ENCODE peak calls at places on chromosomes 11 and 22, in ten cellular contexts. O, N, K, H, W, D, Y, B, V and I are unnamed samples.

GRCh38 chr11:103349595-103349994 is 240.4 kb downstream of the DYNC2H1 start:
- DNase-seq in V (no peak), N (no peak), B (no peak), H (no peak), K (no peak), Y (no peak), O (no peak), W (no peak), D (no peak), I (no peak)

GRCh38 chr22:22185844-22186499 is 58.6 kb upstream of the VPREB1 start:
- DNase-seq in K (no peak), D (no peak), Y (peak; percentile 2), O (no peak), N (no peak), H (no peak), B (no peak), V (no peak), W (no peak), I (no peak)

GRCh38 chr22:47221840-47222615 is 459.6 kb downstream of the TBC1D22A start:
- DNase-seq in Y (no peak), V (peak; percentile 5), H (no peak), B (no peak), W (no peak), K (no peak), N (no peak), O (no peak), D (peak; percentile 73), I (no peak)

GRCh38 chr11:114354076-114354475 is 46.2 kb downstream of the C11orf71 start:
- DNase-seq in K (peak; percentile 62), N (peak; percentile 96), Y (no peak), H (no peak), B (peak; percentile 66), V (no peak), W (peak; percentile 84), D (no peak), O (peak; percentile 94), I (peak; percentile 90)

GRCh38 chr11:3132831-3133455 is 32.2 kb downstream of the OSBPL5 start:
- DNase-seq in Y (no peak), B (no peak), W (no peak), O (no peak), H (no peak), N (no peak), D (no peak), K (no peak), V (no peak), I (no peak)

GRCh38 chr22:44191036-44191454 is 10.3 kb downstream of the PARVG start:
- DNase-seq in N (no peak), B (peak; percentile 24), Y (no peak), O (no peak), H (no peak), W (peak; percentile 8), V (no peak), D (no peak), K (no peak), I (no peak)

GRCh38 chr22:44838316-44839016 is 86.1 kb downstream of the ARHGAP8 start:
- DNase-seq in Y (no peak), H (no peak), V (no peak), K (no peak), N (no peak), D (no peak), W (no peak), B (no peak), O (no peak), I (no peak)

GRCh38 chr11:9264381-9265210 is 554 bp downstream of the DENND5A start:
- DNase-seq in K (no peak), V (peak; percentile 39), B (peak; percentile 80), O (peak; percentile 86), H (peak; percentile 29), Y (no peak), D (no peak), W (peak; percentile 90), N (peak; percentile 53), I (peak; percentile 90)

GRCh38 chr11:85682330-85683305 is 3.4 kb downstream of the CCDC89 start:
- DNase-seq in D (no peak), B (peak; percentile 61), V (no peak), K (peak; percentile 32), W (peak; percentile 67), H (peak; percentile 48), N (no peak), O (peak; percentile 52), Y (no peak), I (peak; percentile 80)

GRCh38 chr22:37777122-37777687 is 30.5 kb upstream of the GCAT start:
- DNase-seq in W (peak; percentile 82), N (peak; percentile 96), K (peak; percentile 55), Y (peak; percentile 66), H (peak; percentile 86), O (peak; percentile 90), V (no peak), D (no peak), B (peak; percentile 89), I (peak; percentile 88)

GRCh38 chr11:44950036-44950624 is 553 bp downstream of the TP53I11 start:
- DNase-seq in W (no peak), V (no peak), B (no peak), O (no peak), K (no peak), Y (no peak), D (no peak), H (peak; percentile 37), N (no peak), I (no peak)

GRCh38 chr11:31795706-31796522 is 15.2 kb downstream of the PAX6 start:
- DNase-seq in W (no peak), B (no peak), K (no peak), Y (no peak), H (no peak), V (no peak), O (no peak), N (no peak), D (no peak), I (no peak)

GRCh38 chr11:119337581-119338317 is 2.9 kb downstream of the C1QTNF5 start:
- DNase-seq in D (no peak), V (peak; percentile 88), B (peak; percentile 47), W (peak; percentile 83), O (peak; percentile 74), K (peak; percentile 88), H (no peak), Y (no peak), N (no peak), I (peak; percentile 61)

GRCh38 chr11:104531075-104531474 is 367.1 kb upstream of the PDGFD start:
- DNase-seq in K (no peak), N (peak; percentile 57), W (peak; percentile 6), H (no peak), Y (no peak), B (no peak), O (no peak), D (no peak), V (peak; percentile 39), I (peak; percentile 29)

GRCh38 chr11:68582416-68583046 is 101.8 kb upstream of the GAL start:
- DNase-seq in O (no peak), B (no peak), Y (no peak), H (no peak), D (no peak), W (no peak), K (no peak), V (no peak), N (no peak), I (no peak)

GRCh38 chr11:65911682-65912568 is 6.9 kb downstream of the C11orf68 start:
- DNase-seq in Y (no peak), D (no peak), V (peak; percentile 79), B (peak; percentile 89), K (no peak), W (peak; percentile 84), O (peak; percentile 73), H (no peak), N (peak; percentile 99), I (peak; percentile 97)
- TF ChIP-seq CTCF in Y (peak; percentile 49), D (peak; percentile 37), V (peak; percentile 59), B (peak; percentile 54), K (peak; percentile 17), W (peak; percentile 25), O (peak; percentile 32), H (no peak), N (peak; percentile 66), I (peak; percentile 24)

GRCh38 chr11:865512-866430 is 23.1 kb downstream of the TSPAN4 start:
- DNase-seq in N (no peak), K (no peak), Y (no peak), D (no peak), W (no peak), V (no peak), H (no peak), O (no peak), B (no peak), I (no peak)

GRCh38 chr11:867856-868358 is 25.3 kb downstream of the TSPAN4 start:
- DNase-seq in B (no peak), N (no peak), O (no peak), K (no peak), H (no peak), W (no peak), D (no peak), V (no peak), Y (no peak), I (no peak)

GRCh38 chr11:864928-865327 is 22.3 kb downstream of the TSPAN4 start:
- DNase-seq in K (no peak), H (no peak), W (no peak), O (no peak), N (no peak), V (no peak), B (no peak), D (no peak), Y (no peak), I (no peak)

GRCh38 chr11:868394-868793 is 25.7 kb downstream of the TSPAN4 start:
- DNase-seq in O (no peak), B (no peak), H (peak; percentile 73), W (no peak), Y (no peak), D (no peak), N (no peak), K (no peak), V (no peak), I (no peak)

DNA sequence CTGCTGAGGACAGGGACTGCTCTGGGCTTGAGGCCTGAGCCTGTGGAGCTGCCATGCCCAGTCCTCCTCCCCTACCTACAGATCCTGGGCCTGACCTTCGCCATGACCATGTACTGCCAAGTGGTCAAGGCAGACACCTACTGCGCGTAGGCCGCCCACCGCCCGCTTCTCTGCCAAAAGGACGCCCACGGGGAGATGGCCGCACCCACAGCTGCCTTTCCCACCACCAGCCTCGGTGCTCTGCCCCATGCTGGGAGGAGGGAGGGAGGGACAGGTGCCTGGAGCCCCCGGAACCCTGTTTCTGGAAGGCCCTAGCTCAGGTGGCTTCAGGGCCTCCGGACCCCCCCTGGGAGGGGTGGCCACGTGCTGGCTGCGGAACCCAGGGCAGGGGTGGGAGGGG is 23.8 kb downstream of the TSPAN4 start:
- DNase-seq in K (no peak), V (no peak), D (no peak), Y (no peak), O (no peak), W (no peak), N (no peak), B (no peak), H (no peak), I (no peak)
- TF ChIP-seq CTCF in K (no peak), V (no peak), D (no peak), Y (no peak), O (no peak), W (no peak), N (no peak), B (no peak), H (no peak), I (no peak)

GRCh38 chr11:43278302-43278956 is 33.4 kb upstream of the API5 start:
- DNase-seq in O (peak; percentile 16), Y (peak; percentile 10), K (no peak), V (peak; percentile 60), H (no peak), W (peak; percentile 35), N (peak; percentile 64), D (no peak), B (peak; percentile 30), I (no peak)
- TF ChIP-seq CTCF in O (peak; percentile 17), Y (peak; percentile 30), K (peak; percentile 48), V (peak; percentile 54), H (no peak), W (peak; percentile 39), N (peak; percentile 62), D (peak; percentile 41), B (peak; percentile 49), I (peak; percentile 17)

GRCh38 chr22:50613291-50613981 is 12.8 kb downstream of the MAPK8IP2 start:
- DNase-seq in K (no peak), O (no peak), D (no peak), B (peak; percentile 24), H (peak; percentile 85), N (peak; percentile 60), V (peak; percentile 74), W (peak; percentile 30), Y (no peak), I (no peak)
- TF ChIP-seq CTCF in K (no peak), O (no peak), D (no peak), B (no peak), H (no peak), N (peak; percentile 47), V (peak; percentile 29), W (no peak), Y (no peak), I (no peak)